ENCODE peak calls at places on chromosomes 7 and 10, in nine cellular contexts. E is neural progenitor cell, W is T-helper 2 cell, J is BE2C, F is GM13976, S is upper lobe of right lung, Z is T follicular helper cell, X is psoas muscle, P is NCI-H460. Y is an unnamed sample.

GRCh38 chr10:45243261-45243660 is 72.1 kb downstream of the OR13A1 start:
- DNase-seq in J (no peak), F (no peak), W (no peak), E (no peak), S (no peak), X (no peak), Z (no peak), P (no peak), Y (no peak)

GRCh38 chr10:3452234-3452633 is 279.7 kb upstream of the PITRM1 start:
- DNase-seq in P (no peak), X (no peak), F (no peak), Z (no peak), W (peak; percentile 74), E (peak; percentile 34), J (no peak), S (no peak), Y (no peak)

GRCh38 chr7:105478606-105479005 is 43.5 kb downstream of the PUS7 start:
- DNase-seq in S (no peak), J (no peak), W (no peak), P (no peak), Z (no peak), E (no peak), X (no peak), F (no peak), Y (no peak)

GRCh38 chr10:79219276-79219957 is 127.9 kb upstream of the PPIF start:
- DNase-seq in Z (no peak), E (no peak), P (no peak), X (no peak), J (no peak), W (no peak), F (no peak), S (no peak), Y (no peak)

GRCh38 chr7:106952658-106953231 is 87.7 kb downstream of the PIK3CG start:
- DNase-seq in X (no peak), P (no peak), E (no peak), S (no peak), J (no peak), W (no peak), F (no peak), Z (no peak), Y (no peak)

GRCh38 chr7:137258552-137258951 is 85.0 kb downstream of the PTN start:
- DNase-seq in X (no peak), S (no peak), F (no peak), E (no peak), P (no peak), Z (no peak), W (no peak), J (no peak), Y (no peak)

GRCh38 chr7:24952464-24952863 is 27.5 kb downstream of the OSBPL3 start:
- DNase-seq in W (no peak), P (no peak), E (no peak), Z (no peak), X (no peak), S (no peak), J (no peak), F (no peak), Y (no peak)

GRCh38 chr10:79179404-79180309 is 110.9 kb downstream of the ZMIZ1 start:
- DNase-seq in F (no peak), J (peak; percentile 84), W (no peak), X (no peak), S (no peak), P (no peak), Z (no peak), E (peak; percentile 92), Y (no peak)

GRCh38 chr7:30927559-30927958 is 15.9 kb downstream of the AQP1 start:
- DNase-seq in S (peak; percentile 20), W (no peak), E (no peak), X (no peak), F (peak; percentile 2), P (no peak), Z (no peak), J (no peak), Y (no peak)

GRCh38 chr10:110137142-110137545 is 70.3 kb upstream of the MXI1 start:
- DNase-seq in X (no peak), F (peak; percentile 60), J (no peak), W (peak; percentile 67), P (peak; percentile 72), Z (no peak), E (peak; percentile 70), S (no peak), Y (peak; percentile 59)

GRCh38 chr10:132368881-132369635 is 27.9 kb upstream of the PWWP2B start:
- DNase-seq in P (no peak), J (no peak), E (no peak), S (no peak), Z (no peak), F (no peak), X (no peak), W (no peak), Y (no peak)

GRCh38 chr10:35565602-35566061 is 39.5 kb upstream of the GJD4 start:
- DNase-seq in Z (no peak), W (no peak), E (no peak), P (no peak), F (no peak), J (no peak), S (no peak), X (no peak), Y (no peak)

GRCh38 chr10:63375458-63375857 is 90.3 kb downstream of the JMJD1C start:
- DNase-seq in W (no peak), X (no peak), E (no peak), F (no peak), P (no peak), Z (no peak), J (no peak), S (no peak), Y (no peak)

GRCh38 chr10:78742730-78743615 is 325.8 kb upstream of the ZMIZ1 start:
- DNase-seq in S (no peak), J (peak; percentile 69), P (no peak), F (no peak), X (peak; percentile 75), Z (no peak), W (peak; percentile 17), E (no peak), Y (no peak)

GRCh38 chr10:11856089-11856488 is 32.9 kb downstream of the PROSER2 start:
- DNase-seq in X (no peak), E (no peak), P (no peak), Z (no peak), J (no peak), S (peak; percentile 48), F (no peak), W (no peak), Y (no peak)

GRCh38 chr10:48199580-48200377 is 74.7 kb downstream of the FRMPD2 start:
- DNase-seq in S (no peak), X (no peak), W (no peak), F (no peak), Z (no peak), E (no peak), J (no peak), P (no peak), Y (no peak)

GRCh38 chr7:22350466-22351328 is 6.3 kb downstream of the RAPGEF5 start:
- DNase-seq in X (no peak), E (no peak), F (no peak), J (peak; percentile 85), S (no peak), W (no peak), Z (no peak), P (no peak), Y (no peak)